ENCODE peak calls at places on chromosome 2, in nine cellular contexts. V is natural killer cell, H is OCI-LY7, S is WERI-Rb-1, T is cardiac fibroblast, G is Calu3, Q is BE2C, Z is suprapubic skin, M is fibroblast of lung. B is an unnamed sample.

GRCh38 chr2:141316606-141317005 is 814.2 kb downstream of the LRP1B start:
- DNase-seq in T (no peak), Z (no peak), M (no peak), G (no peak), Q (no peak), S (no peak), V (no peak), H (no peak), B (no peak)

GRCh38 chr2:186103276-186103675 is 364.7 kb downstream of the FSIP2 start:
- DNase-seq in V (no peak), T (no peak), Q (no peak), G (no peak), S (no peak), H (no peak), M (no peak), Z (no peak), B (no peak)

GRCh38 chr2:38371235-38371634 is 5.8 kb downstream of the ATL2 start:
- DNase-seq in M (no peak), Z (no peak), T (no peak), S (no peak), G (no peak), H (no peak), Q (no peak), V (no peak), B (no peak)

GRCh38 chr2:233424028-233424951 is 70.0 kb downstream of the DGKD start:
- DNase-seq in T (no peak), S (no peak), Q (no peak), M (no peak), Z (no peak), H (no peak), V (no peak), G (no peak), B (no peak)

GRCh38 chr2:8511868-8512612 is 169.8 kb upstream of the ID2 start:
- DNase-seq in Q (no peak), S (no peak), Z (no peak), V (no peak), G (no peak), T (peak; percentile 8), H (no peak), M (no peak), B (peak; percentile 68)

GRCh38 chr2:6887783-6888192 is 10.2 kb downstream of the RSAD2 start:
- DNase-seq in T (no peak), Q (no peak), G (no peak), S (no peak), M (no peak), H (no peak), Z (no peak), V (no peak), B (no peak)

GRCh38 chr2:190121971-190122370 is 59.4 kb upstream of the MSTN start:
- DNase-seq in Z (no peak), Q (no peak), S (no peak), V (no peak), H (peak; percentile 21), T (peak; percentile 43), G (no peak), M (peak; percentile 30), B (peak; percentile 11)

GRCh38 chr2:122736279-122736678 is 980.8 kb downstream of the TSN start:
- DNase-seq in V (no peak), Q (no peak), S (no peak), Z (no peak), M (peak; percentile 28), T (peak; percentile 31), G (peak; percentile 30), H (no peak), B (no peak)

GRCh38 chr2:97754690-97755346 is 41.4 kb downstream of the ZAP70 start:
- DNase-seq in Q (no peak), H (no peak), S (no peak), Z (no peak), G (no peak), T (no peak), M (no peak), V (no peak), B (no peak)

GRCh38 chr2:121335294-121336290 is 50.6 kb upstream of the TFCP2L1 start:
- DNase-seq in T (peak; percentile 16), G (peak; percentile 40), M (no peak), Z (no peak), S (no peak), H (peak; percentile 24), V (no peak), Q (no peak), B (no peak)

GRCh38 chr2:120765911-120766757 is 30.5 kb downstream of the GLI2 start:
- DNase-seq in S (no peak), Z (peak; percentile 60), T (peak; percentile 97), V (no peak), M (peak; percentile 98), Q (no peak), H (no peak), G (no peak), B (peak; percentile 90)

GRCh38 chr2:71609441-71609840 is 156.1 kb downstream of the DYSF start:
- DNase-seq in V (no peak), S (no peak), Q (no peak), Z (no peak), M (no peak), G (no peak), T (peak; percentile 34), H (no peak), B (peak; percentile 72)

GRCh38 chr2:30975156-30975555 is 163.1 kb downstream of the GALNT14 start:
- DNase-seq in G (no peak), Q (no peak), S (no peak), V (no peak), H (no peak), Z (no peak), M (no peak), T (no peak), B (no peak)

GRCh38 chr2:205683179-205683978 is 1.1 kb downstream of the NRP2 start:
- DNase-seq in Z (no peak), M (peak; percentile 90), T (peak; percentile 78), S (no peak), V (no peak), G (no peak), Q (no peak), H (no peak), B (peak; percentile 48)

GRCh38 chr2:183079335-183079775 is 808 bp downstream of the DUSP19 start:
- DNase-seq in G (no peak), V (no peak), H (no peak), M (peak; percentile 37), T (peak; percentile 34), Q (no peak), S (no peak), Z (no peak), B (no peak)

GRCh38 chr2:206257345-206257744 is 17.1 kb upstream of the ZDBF2 start:
- DNase-seq in V (no peak), Q (no peak), G (no peak), M (no peak), S (no peak), T (no peak), H (no peak), Z (no peak), B (no peak)

GRCh38 chr2:127570282-127571250 is 35.1 kb downstream of the MYO7B start:
- DNase-seq in S (no peak), Z (no peak), T (peak; percentile 51), M (no peak), V (peak; percentile 7), Q (no peak), H (no peak), G (no peak), B (peak; percentile 23)

GRCh38 chr2:116747103-116747502 is 1067.4 kb upstream of the DDX18 start:
- DNase-seq in H (no peak), Q (no peak), Z (no peak), S (no peak), V (no peak), M (no peak), G (no peak), T (no peak), B (no peak)

GRCh38 chr2:196182439-196183171 is 11.2 kb upstream of the STK17B start:
- DNase-seq in Q (no peak), Z (no peak), M (no peak), G (no peak), H (peak; percentile 60), T (no peak), S (no peak), V (no peak), B (no peak)

GRCh38 chr2:132581917-132582316 is 88.1 kb downstream of the LYPD1 start:
- DNase-seq in H (peak; percentile 43), Z (no peak), Q (no peak), V (no peak), G (no peak), S (peak; percentile 41), M (no peak), T (no peak), B (no peak)

GRCh38 chr2:167506395-167506794 is 618.1 kb downstream of the XIRP2 start:
- DNase-seq in M (peak; percentile 41), G (no peak), Q (no peak), H (no peak), S (no peak), Z (no peak), V (no peak), T (no peak), B (no peak)

GRCh38 chr2:46446871-46447568 is 32.3 kb upstream of the TMEM247 start:
- DNase-seq in Z (no peak), S (no peak), Q (peak; percentile 24), T (no peak), V (no peak), M (peak; percentile 89), G (no peak), H (no peak), B (no peak)

GRCh38 chr2:69238449-69239031 is 148.5 kb downstream of the GFPT1 start:
- DNase-seq in M (peak; percentile 83), Q (no peak), T (no peak), Z (no peak), H (no peak), G (no peak), V (no peak), S (no peak), B (peak; percentile 77)
- TF ChIP-seq CTCF in M (no peak), Q (no peak), T (no peak), Z (no peak), H (no peak), G (no peak), V (no peak), S (no peak), B (peak; percentile 52)

GRCh38 chr2:10520154-10520553 is 72.0 kb upstream of the ODC1 start:
- DNase-seq in S (peak; percentile 44), T (no peak), Q (no peak), M (no peak), G (no peak), V (no peak), H (peak; percentile 13), Z (no peak), B (no peak)
- TF ChIP-seq CTCF in S (peak; percentile 67), T (no peak), Q (no peak), M (no peak), G (peak; percentile 58), V (no peak), H (peak; percentile 56), Z (no peak), B (peak; percentile 57)

GRCh38 chr2:192190474-192190873 is 4.3 kb downstream of the TMEFF2 start:
- DNase-seq in H (peak; percentile 11), V (no peak), T (peak; percentile 72), S (no peak), Q (no peak), G (no peak), M (peak; percentile 70), Z (no peak), B (peak; percentile 33)
- TF ChIP-seq CTCF in H (peak; percentile 60), V (no peak), T (peak; percentile 60), S (peak; percentile 16), Q (peak; percentile 63), G (peak; percentile 42), M (peak; percentile 55), Z (no peak), B (peak; percentile 80)

GRCh38 chr2:115738138-115738537 is 1295.7 kb downstream of the DPP10 start:
- DNase-seq in V (no peak), G (no peak), Q (no peak), M (no peak), H (no peak), T (no peak), Z (no peak), S (no peak), B (no peak)

GRCh38 chr2:115739574-115739973 is 1297.1 kb downstream of the DPP10 start:
- DNase-seq in Q (no peak), V (no peak), M (no peak), H (peak; percentile 0), T (no peak), Z (no peak), S (no peak), G (no peak), B (no peak)
- TF ChIP-seq CTCF in Q (no peak), V (no peak), M (no peak), H (peak; percentile 27), T (no peak), Z (no peak), S (peak; percentile 46), G (no peak), B (no peak)

B was measured in HFFc6.